ENCODE peak calls at places on chromosomes 3 and 15, in nine cellular contexts. W is HCT116, Z is spleen, T is upper lobe of left lung, S is transverse colon, J is esophagus muscularis mucosa, X is sigmoid colon, L is endothelial cell of umbilical vein, R is stomach. N is an unnamed sample.

GRCh38 chr3:21393684-21394307 is 357.2 kb downstream of the ZNF385D start:
- DNase-seq in W (no peak), Z (no peak), T (peak; percentile 6), S (no peak), J (no peak), X (no peak), L (no peak), R (no peak), N (no peak)

GRCh38 chr3:72591522-72592421 is 256.5 kb downstream of the SHQ1 start:
- DNase-seq in W (no peak), Z (no peak), T (peak; percentile 34), S (peak; percentile 23), J (no peak), X (peak; percentile 73), L (no peak), R (no peak), N (peak; percentile 81)

GRCh38 chr15:75554717-75555116 is 24.4 kb downstream of the PTPN9 start:
- DNase-seq in W (no peak), Z (no peak), T (no peak), S (no peak), J (no peak), X (no peak), L (no peak), R (no peak), N (no peak)

GRCh38 chr3:145900056-145900829 is 260.7 kb downstream of the PLOD2 start:
- DNase-seq in W (no peak), Z (no peak), T (no peak), S (no peak), J (no peak), X (no peak), L (no peak), R (no peak), N (no peak)

GRCh38 chr15:26866298-26867198 is at the start of gene GABRA5:
- DNase-seq in W (no peak), Z (no peak), T (peak; percentile 70), S (no peak), J (peak; percentile 72), X (no peak), L (no peak), R (no peak), N (no peak)

GRCh38 chr3:149080011-149080698 is 6.2 kb downstream of the HLTF start:
- DNase-seq in W (no peak), Z (no peak), T (no peak), S (no peak), J (no peak), X (no peak), L (peak; percentile 57), R (no peak), N (no peak)

GRCh38 chr3:51702156-51702555 is 4.7 kb upstream of the GRM2 start:
- DNase-seq in W (no peak), Z (peak; percentile 28), T (no peak), S (no peak), J (no peak), X (no peak), L (no peak), R (no peak), N (no peak)

GRCh38 chr3:155386817-155387403 is 93.4 kb upstream of the STRIT1 start:
- DNase-seq in W (no peak), Z (no peak), T (no peak), S (no peak), J (no peak), X (no peak), L (no peak), R (no peak), N (no peak)

DNA sequence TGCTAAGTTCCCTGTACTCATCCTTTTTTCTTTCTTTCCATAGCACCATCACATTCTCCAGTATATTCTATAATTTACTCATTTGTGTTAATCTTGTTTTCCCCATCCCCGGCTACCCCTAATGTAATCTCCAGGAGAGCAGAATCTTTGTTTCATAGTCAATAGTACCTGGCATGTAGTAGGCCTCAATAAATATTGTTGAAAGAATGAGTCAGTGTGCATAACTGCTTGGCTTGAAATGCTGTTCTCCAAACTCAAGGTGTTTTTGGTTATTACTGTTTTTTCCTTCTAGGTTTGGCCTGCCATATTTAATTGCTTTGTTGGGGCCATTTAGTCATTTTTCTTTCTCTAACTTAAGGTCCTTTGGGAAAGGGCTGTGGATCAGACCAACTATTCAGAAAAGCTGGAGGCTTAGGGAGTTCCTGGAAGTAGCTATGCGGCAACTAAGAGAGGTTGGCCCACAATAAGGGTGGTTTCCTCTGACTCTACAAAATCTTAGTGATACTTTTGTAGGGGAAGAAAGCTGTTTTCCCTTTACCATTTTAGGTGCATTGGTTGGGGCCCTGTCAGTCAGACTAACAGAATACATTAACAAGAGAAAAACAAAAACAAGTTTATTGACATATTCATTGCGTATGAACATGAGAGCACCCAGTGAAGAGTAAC is 28.4 kb downstream of the KAT2B start:
- DNase-seq in W (no peak), Z (no peak), T (no peak), S (no peak), J (no peak), X (no peak), L (no peak), R (no peak), N (no peak)
- TF ChIP-seq POLR2AphosphoS5 in W (no peak), Z (no peak), T (no peak), S (no peak), J (no peak), X (no peak), L (no peak), R (no peak), N (no peak)

GRCh38 chr3:196060834-196061233 is 21.1 kb downstream of the TFRC start:
- DNase-seq in W (no peak), Z (no peak), T (no peak), S (no peak), J (no peak), X (no peak), L (no peak), R (no peak), N (no peak)

GRCh38 chr3:196055267-196055666 is 26.6 kb downstream of the TFRC start:
- DNase-seq in W (no peak), Z (no peak), T (no peak), S (no peak), J (no peak), X (no peak), L (no peak), R (no peak), N (no peak)

GRCh38 chr3:196055683-196056270 is 26.1 kb downstream of the TFRC start:
- DNase-seq in W (no peak), Z (no peak), T (no peak), S (no peak), J (no peak), X (no peak), L (no peak), R (no peak), N (no peak)

GRCh38 chr3:196053487-196053886 is 28.4 kb downstream of the TFRC start:
- DNase-seq in W (no peak), Z (no peak), T (no peak), S (no peak), J (no peak), X (no peak), L (no peak), R (no peak), N (no peak)

DNA sequence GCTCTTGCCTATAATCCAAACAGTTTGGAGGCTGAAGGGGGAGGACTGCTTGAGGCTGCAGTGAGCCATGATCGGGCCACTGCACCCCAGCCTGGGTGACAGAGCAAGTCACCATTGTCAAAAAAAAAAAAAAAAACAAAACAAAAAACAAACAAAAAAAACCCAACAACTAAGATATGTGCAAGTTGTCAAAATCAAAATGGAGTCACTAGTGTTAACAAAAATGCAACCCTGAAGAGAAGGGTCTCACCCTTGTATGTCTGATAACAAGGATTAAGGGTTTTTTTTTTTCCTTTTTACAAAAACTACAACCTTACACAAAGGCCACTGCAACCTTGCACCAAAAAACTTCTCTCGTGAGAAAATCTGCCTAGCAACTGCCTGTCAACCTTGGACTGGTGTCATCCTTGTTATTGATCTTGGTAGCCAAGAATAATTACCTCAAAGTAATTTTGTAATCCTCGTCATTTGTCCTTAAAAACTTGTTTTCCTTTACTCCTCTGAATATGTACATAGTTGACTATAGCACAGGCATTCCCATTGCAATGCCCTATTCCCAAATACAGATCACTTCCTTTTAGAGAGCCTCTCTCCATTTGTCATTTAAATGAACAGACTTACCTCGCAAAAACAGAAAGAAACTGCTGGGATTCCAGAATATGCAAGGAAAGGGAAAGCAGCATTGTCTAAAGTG is 24.1 kb downstream of the TFRC start:
- DNase-seq in W (no peak), Z (no peak), T (no peak), S (no peak), J (no peak), X (no peak), L (no peak), R (no peak), N (no peak)
- TF ChIP-seq POLR2AphosphoS5 in W (no peak), Z (no peak), T (no peak), S (no peak), J (no peak), X (no peak), L (no peak), R (no peak), N (no peak)

GRCh38 chr3:45056608-45057301 is 30.7 kb downstream of the CLEC3B start:
- DNase-seq in W (no peak), Z (no peak), T (no peak), S (no peak), J (no peak), X (no peak), L (no peak), R (no peak), N (no peak)
- TF ChIP-seq POLR2AphosphoS5 in W (peak; percentile 21), Z (no peak), T (no peak), S (no peak), J (peak; percentile 39), X (no peak), L (no peak), R (no peak), N (no peak)

GRCh38 chr3:115151921-115152320 is 4.8 kb upstream of the ZBTB20 start:
- DNase-seq in W (no peak), Z (no peak), T (no peak), S (no peak), J (no peak), X (no peak), L (no peak), R (no peak), N (no peak)

GRCh38 chr3:115146418-115147328 is at the start of gene ZBTB20:
- DNase-seq in W (peak; percentile 29), Z (peak; percentile 95), T (peak; percentile 92), S (peak; percentile 72), J (peak; percentile 94), X (peak; percentile 87), L (peak; percentile 76), R (peak; percentile 50), N (peak; percentile 65)

GRCh38 chr3:115146032-115146417 is 1.1 kb downstream of the ZBTB20 start:
- DNase-seq in W (peak; percentile 19), Z (no peak), T (no peak), S (peak; percentile 67), J (no peak), X (peak; percentile 68), L (peak; percentile 69), R (peak; percentile 31), N (no peak)

GRCh38 chr3:115148142-115148790 is 1.2 kb upstream of the ZBTB20 start:
- DNase-seq in W (no peak), Z (no peak), T (no peak), S (no peak), J (no peak), X (no peak), L (no peak), R (no peak), N (no peak)

DNA sequence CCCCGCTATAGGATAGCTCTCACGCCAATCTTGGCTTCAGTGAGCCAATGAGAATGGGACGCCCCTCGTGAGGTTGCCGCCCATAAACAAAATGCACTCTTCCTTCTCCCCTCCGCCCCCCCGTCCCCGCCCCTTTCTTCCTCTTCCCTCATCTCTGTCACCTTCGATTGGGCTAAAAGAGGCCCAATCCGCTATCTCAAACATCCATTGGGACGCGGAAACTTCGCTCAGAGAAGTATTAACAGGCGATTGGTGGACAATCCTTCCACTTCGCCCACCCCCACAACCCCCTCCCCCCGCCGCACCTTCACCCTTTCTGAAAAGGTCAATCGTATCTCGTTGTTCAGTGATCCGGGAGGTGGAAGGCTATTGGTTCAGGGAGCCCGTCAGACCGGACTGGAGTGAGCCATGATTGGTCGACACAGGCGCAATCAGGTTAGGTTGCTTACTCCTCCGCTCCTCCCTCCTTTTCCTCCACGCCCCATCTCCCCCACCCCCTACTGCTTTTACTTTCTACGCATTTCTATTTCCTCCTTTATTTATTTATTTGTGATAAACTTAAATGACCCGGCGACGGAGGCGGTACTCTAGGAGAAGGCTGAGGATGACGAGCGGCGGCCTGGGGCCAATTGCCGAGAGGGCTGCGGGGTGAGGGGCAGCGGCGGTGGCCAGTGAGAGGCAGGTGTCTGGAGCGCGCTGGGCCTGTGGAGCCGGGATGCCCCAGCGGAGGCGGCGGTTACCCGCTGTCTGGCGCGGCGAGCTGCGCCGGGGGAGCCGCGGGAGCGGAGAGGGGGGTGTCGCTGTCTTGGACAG is 447 bp upstream of the ZBTB20 start:
- DNase-seq in W (peak; percentile 99), Z (peak; percentile 99), T (peak; percentile 98), S (peak; percentile 98), J (peak; percentile 100), X (peak; percentile 100), L (peak; percentile 100), R (peak; percentile 98), N (peak; percentile 99)
- TF ChIP-seq POLR2AphosphoS5 in W (peak; percentile 36), Z (peak; percentile 96), T (peak; percentile 93), S (peak; percentile 84), J (peak; percentile 89), X (peak; percentile 55), L (peak; percentile 41), R (peak; percentile 89), N (peak; percentile 94)